ENCODE peak calls at places on chromosome 3, in eight cellular contexts. B, V, D, X, Z, S, H and L are unnamed samples.

GRCh38 chr3:10655131-10655530 is 149.7 kb upstream of the ATP2B2 start:
- DNase-seq in B (no peak), V (no peak), D (no peak), X (no peak), Z (no peak), S (no peak), H (no peak), L (no peak)

GRCh38 chr3:71629289-71630252 is 46.0 kb upstream of the FOXP1 start:
- DNase-seq in B (peak; percentile 73), V (no peak), D (no peak), X (no peak), Z (peak; percentile 86), S (no peak), H (no peak), L (no peak)

GRCh38 chr3:70853161-70853560 is 540.7 kb upstream of the MDFIC2 start:
- DNase-seq in B (no peak), V (peak; percentile 15), D (no peak), X (no peak), Z (no peak), S (no peak), H (no peak), L (no peak)

GRCh38 chr3:72675243-72675642 is 173.0 kb downstream of the SHQ1 start:
- DNase-seq in B (no peak), V (no peak), D (no peak), X (no peak), Z (peak; percentile 61), S (no peak), H (no peak), L (no peak)

GRCh38 chr3:192845196-192845855 is 72.3 kb downstream of the MB21D2 start:
- DNase-seq in B (no peak), V (no peak), D (no peak), X (no peak), Z (peak; percentile 55), S (no peak), H (no peak), L (no peak)

GRCh38 chr3:106119691-106120090 is 250.9 kb upstream of the CBLB start:
- DNase-seq in B (no peak), V (no peak), D (no peak), X (peak; percentile 72), Z (peak; percentile 90), S (no peak), H (no peak), L (no peak)

GRCh38 chr3:153379516-153379915 is 217.5 kb downstream of the RAP2B start:
- DNase-seq in B (no peak), V (no peak), D (no peak), X (peak; percentile 47), Z (no peak), S (no peak), H (no peak), L (no peak)

GRCh38 chr3:52986049-52986448 is 59.8 kb downstream of the SFMBT1 start:
- DNase-seq in B (peak; percentile 6), V (no peak), D (no peak), X (peak; percentile 18), Z (peak; percentile 45), S (no peak), H (no peak), L (no peak)

GRCh38 chr3:172029425-172030128 is 9.8 kb upstream of the FNDC3B start:
- DNase-seq in B (no peak), V (no peak), D (no peak), X (no peak), Z (no peak), S (no peak), H (no peak), L (no peak)

GRCh38 chr3:16433701-16434151 is 79.8 kb downstream of the RFTN1 start:
- DNase-seq in B (no peak), V (no peak), D (no peak), X (no peak), Z (no peak), S (peak; percentile 84), H (peak; percentile 62), L (no peak)

GRCh38 chr3:196122021-196122687 is 40.3 kb upstream of the TFRC start:
- DNase-seq in B (peak; percentile 6), V (no peak), D (no peak), X (no peak), Z (peak; percentile 15), S (no peak), H (no peak), L (no peak)

GRCh38 chr3:107938128-107938527 is 152.7 kb downstream of the CD47 start:
- DNase-seq in B (no peak), V (peak; percentile 70), D (no peak), X (peak; percentile 77), Z (peak; percentile 61), S (no peak), H (no peak), L (no peak)

GRCh38 chr3:114071786-114072185 is 15.2 kb downstream of the QTRT2 start:
- DNase-seq in B (no peak), V (peak; percentile 51), D (no peak), X (peak; percentile 26), Z (no peak), S (no peak), H (no peak), L (no peak)

GRCh38 chr3:187843654-187844053 is 98.4 kb upstream of the BCL6 start:
- DNase-seq in B (no peak), V (no peak), D (no peak), X (no peak), Z (no peak), S (no peak), H (no peak), L (no peak)

GRCh38 chr3:126013742-126014141 is 44.8 kb downstream of the ROPN1B start:
- DNase-seq in B (no peak), V (no peak), D (no peak), X (no peak), Z (no peak), S (no peak), H (no peak), L (no peak)

GRCh38 chr3:38163117-38163870 is 2.0 kb upstream of the OXSR1 start:
- DNase-seq in B (no peak), V (no peak), D (no peak), X (no peak), Z (no peak), S (no peak), H (no peak), L (no peak)
- TF ChIP-seq CTCF in B (no peak), V (no peak), D (no peak), X (peak; percentile 5), Z (no peak), S (peak; percentile 6), H (no peak), L (no peak)

DNA sequence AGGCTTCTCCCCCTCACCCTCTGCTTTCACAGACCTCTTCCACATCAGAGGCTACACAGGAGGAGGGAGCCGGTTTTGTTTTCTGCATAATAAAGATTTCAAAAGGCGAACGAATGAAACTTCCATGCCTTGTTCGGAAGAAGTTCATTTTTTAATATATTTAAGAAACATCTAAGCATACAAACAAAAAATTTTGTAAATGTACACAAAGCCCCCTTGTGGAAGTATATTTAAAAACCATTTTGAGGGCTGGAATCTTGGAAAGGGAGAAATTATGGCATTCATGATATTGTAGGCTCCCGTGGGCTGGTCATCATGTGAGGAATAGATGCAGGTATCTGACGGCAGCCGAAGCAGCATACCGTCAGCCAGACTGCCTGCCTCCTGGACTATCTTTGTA is 90.4 kb downstream of the MECOM start:
- DNase-seq in B (no peak), V (no peak), D (no peak), X (peak; percentile 35), Z (no peak), S (no peak), H (no peak), L (no peak)
- TF ChIP-seq CTCF in B (no peak), V (no peak), D (no peak), X (peak; percentile 35), Z (no peak), S (no peak), H (no peak), L (peak; percentile 39)

GRCh38 chr3:25537476-25537875 is 109.4 kb downstream of the RARB start:
- DNase-seq in B (no peak), V (no peak), D (no peak), X (no peak), Z (no peak), S (no peak), H (no peak), L (no peak)

GRCh38 chr3:25534007-25534406 is 105.9 kb downstream of the RARB start:
- DNase-seq in B (no peak), V (no peak), D (no peak), X (no peak), Z (no peak), S (no peak), H (no peak), L (no peak)

GRCh38 chr3:25533365-25533764 is 105.3 kb downstream of the RARB start:
- DNase-seq in B (no peak), V (no peak), D (no peak), X (no peak), Z (no peak), S (no peak), H (no peak), L (no peak)

GRCh38 chr3:25536668-25537331 is 108.7 kb downstream of the RARB start:
- DNase-seq in B (no peak), V (no peak), D (no peak), X (peak; percentile 27), Z (no peak), S (no peak), H (no peak), L (no peak)

GRCh38 chr3:25532763-25533162 is 104.7 kb downstream of the RARB start:
- DNase-seq in B (no peak), V (no peak), D (no peak), X (peak; percentile 14), Z (peak; percentile 41), S (no peak), H (peak; percentile 8), L (no peak)
- TF ChIP-seq CTCF in B (peak; percentile 51), V (peak; percentile 48), D (peak; percentile 36), X (peak; percentile 65), Z (peak; percentile 69), S (peak; percentile 77), H (peak; percentile 34), L (peak; percentile 78)

GRCh38 chr3:142608615-142609014 is 12.4 kb downstream of the PLS1 start:
- DNase-seq in B (no peak), V (no peak), D (no peak), X (no peak), Z (no peak), S (no peak), H (no peak), L (no peak)

GRCh38 chr3:142613491-142613890 is 17.3 kb downstream of the PLS1 start:
- DNase-seq in B (no peak), V (no peak), D (no peak), X (no peak), Z (no peak), S (no peak), H (no peak), L (no peak)

GRCh38 chr3:142614059-142614626 is 17.9 kb downstream of the PLS1 start:
- DNase-seq in B (no peak), V (no peak), D (no peak), X (no peak), Z (no peak), S (no peak), H (no peak), L (no peak)

GRCh38 chr3:142609136-142609535 is 12.9 kb downstream of the PLS1 start:
- DNase-seq in B (no peak), V (no peak), D (no peak), X (no peak), Z (no peak), S (no peak), H (no peak), L (no peak)

DNA sequence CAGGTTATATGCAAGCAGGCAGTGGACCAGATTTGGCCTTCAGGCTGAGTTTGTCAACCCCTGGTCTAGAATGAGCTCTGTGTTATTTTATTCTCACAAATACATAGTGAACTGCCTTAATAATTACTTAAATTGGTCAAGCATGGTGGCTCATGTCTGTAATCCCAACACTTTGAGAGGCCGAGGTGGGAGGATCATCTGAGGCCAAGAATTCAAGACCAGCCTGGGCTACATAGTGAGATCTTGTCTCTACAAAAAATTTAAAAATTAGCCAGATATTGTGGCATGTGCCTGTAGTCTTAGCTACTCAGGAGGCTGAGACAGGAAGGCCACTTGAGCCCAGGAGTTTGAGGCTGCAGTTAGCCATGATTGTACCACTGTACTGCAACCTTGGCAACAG is 15.0 kb downstream of the PLS1 start:
- DNase-seq in B (no peak), V (no peak), D (no peak), X (no peak), Z (no peak), S (no peak), H (no peak), L (no peak)
- TF ChIP-seq CTCF in B (no peak), V (no peak), D (no peak), X (no peak), Z (no peak), S (no peak), H (no peak), L (no peak)